ENCODE peak calls at places on chromosome 3, in four cellular contexts. R is transverse colon, A is H9, C is SK-N-SH. K is an unnamed sample.

GRCh38 chr3:87036671-87037070 is 45.7 kb upstream of the VGLL3 start:
- DNase-seq in R (no peak), A (no peak), C (no peak), K (no peak)

GRCh38 chr3:155243512-155243921 is 50.0 kb downstream of the STRIT1 start:
- DNase-seq in A (no peak), R (no peak), C (no peak), K (no peak)

GRCh38 chr3:44160818-44161217 is 80.9 kb upstream of the TOPAZ1 start:
- DNase-seq in C (no peak), R (no peak), A (no peak), K (no peak)

GRCh38 chr3:117898722-117899121 is 1135.9 kb downstream of the IGSF11 start:
- DNase-seq in A (no peak), R (no peak), C (no peak), K (no peak)

GRCh38 chr3:154018100-154018696 is 103.0 kb upstream of the ARHGEF26 start:
- DNase-seq in A (peak), C (peak), R (peak), K (no peak)

GRCh38 chr3:186644683-186645082 is 4.5 kb downstream of the FETUB start:
- DNase-seq in R (no peak), A (no peak), C (no peak), K (no peak)

GRCh38 chr3:104396974-104397669 is 969.6 kb upstream of the ALCAM start:
- DNase-seq in C (no peak), R (no peak), A (no peak), K (no peak)

GRCh38 chr3:190404715-190405114 is 16.8 kb downstream of the CLDN16 start:
- DNase-seq in C (no peak), A (no peak), R (no peak), K (no peak)

GRCh38 chr3:49001155-49001554 is 6.0 kb upstream of the WDR6 start:
- DNase-seq in C (no peak), R (no peak), A (no peak), K (no peak)

GRCh38 chr3:109685084-109686079 is 348.0 kb upstream of the DPPA4 start:
- DNase-seq in C (peak), A (no peak), R (peak), K (peak)

GRCh38 chr3:4581905-4582611 is 88.9 kb downstream of the ITPR1 start:
- DNase-seq in R (no peak), C (no peak), A (no peak), K (no peak)

GRCh38 chr3:139935071-139935865 is at the start of gene CLSTN2:
- DNase-seq in A (peak), C (peak), R (peak), K (no peak)

GRCh38 chr3:139930201-139930600 is 4.8 kb upstream of the CLSTN2 start:
- DNase-seq in A (no peak), R (no peak), C (no peak), K (no peak)

GRCh38 chr3:139937674-139938279 is 2.8 kb downstream of the CLSTN2 start:
- DNase-seq in A (no peak), R (no peak), C (peak), K (no peak)

GRCh38 chr3:139935866-139936817 is 1.2 kb downstream of the CLSTN2 start:
- DNase-seq in A (peak), C (peak), R (no peak), K (peak)

DNA sequence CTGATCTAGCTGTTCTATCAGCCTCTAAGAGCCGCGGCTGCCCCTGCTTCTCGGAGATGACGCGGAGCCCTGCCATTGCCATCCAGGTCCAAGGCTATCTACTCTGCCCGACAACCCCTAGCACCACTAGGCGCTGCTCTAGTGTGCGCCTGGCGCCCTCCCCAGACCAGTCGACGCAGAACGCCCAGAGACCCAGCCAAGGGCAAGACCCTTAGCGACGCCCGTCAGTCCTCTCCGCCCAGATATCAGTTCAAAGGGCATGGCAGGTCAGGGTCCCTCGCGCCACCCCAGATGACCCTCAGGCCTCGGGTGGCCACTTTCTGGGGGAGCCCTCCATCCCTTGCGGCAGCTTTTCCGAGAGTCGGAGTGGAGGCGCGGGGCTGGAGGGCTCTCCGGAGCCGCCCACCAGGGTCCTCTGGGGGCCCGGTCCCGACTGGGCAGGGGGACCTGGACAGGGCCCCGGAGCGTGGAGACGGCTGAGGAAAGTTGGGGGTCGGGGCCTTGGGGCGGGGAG is 371 bp upstream of the CLSTN2 start:
- DNase-seq in R (peak), C (peak), A (peak), K (no peak)
- TF ChIP-seq CTCF in R (no peak), C (peak), A (peak), K (peak)

GRCh38 chr3:132183811-132184210 is 133.4 kb upstream of the ACP3 start:
- DNase-seq in C (no peak), R (no peak), A (no peak), K (no peak)

GRCh38 chr3:132174500-132174899 is 139.7 kb upstream of the CPNE4 start:
- DNase-seq in A (no peak), C (no peak), R (no peak), K (no peak)

DNA sequence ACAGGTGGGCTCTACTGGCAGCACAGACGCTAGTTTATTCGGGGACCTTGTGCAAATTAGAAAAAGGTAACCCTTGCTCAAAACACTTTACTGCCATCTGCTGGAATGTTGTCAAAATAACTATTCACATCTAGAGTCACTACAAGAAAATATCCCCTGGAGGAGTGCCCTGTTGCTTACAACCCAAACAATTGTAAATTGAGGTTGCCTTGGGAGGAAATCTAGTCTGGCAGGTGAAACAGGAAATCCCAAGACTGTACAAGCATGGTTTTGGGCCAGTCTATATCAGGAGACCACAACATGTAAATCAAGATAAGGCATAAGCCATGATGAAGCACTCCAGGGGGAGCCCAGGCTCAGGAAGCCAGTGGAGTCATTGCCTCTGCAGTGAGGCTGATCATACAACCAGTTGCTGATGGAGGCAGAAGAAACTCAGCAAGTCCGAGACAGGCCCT is 136.8 kb upstream of the ACP3 start:
- DNase-seq in C (peak), R (no peak), A (peak), K (no peak)
- TF ChIP-seq CTCF in C (peak), R (peak), A (peak), K (peak)

GRCh38 chr3:45170071-45170470 is 23.9 kb upstream of the CDCP1 start:
- DNase-seq in C (no peak), R (peak), A (no peak), K (no peak)
- TF ChIP-seq CTCF in C (no peak), R (no peak), A (no peak), K (no peak)

GRCh38 chr3:31873254-31873653 is 107.8 kb downstream of the OSBPL10 start:
- DNase-seq in R (no peak), C (no peak), A (no peak), K (no peak)
- TF ChIP-seq CTCF in R (no peak), C (no peak), A (no peak), K (no peak)

GRCh38 chr3:132785292-132785691 is 63.1 kb upstream of the NPHP3 start:
- DNase-seq in C (no peak), A (no peak), R (no peak), K (no peak)

GRCh38 chr3:132784502-132785025 is 62.4 kb upstream of the NPHP3 start:
- DNase-seq in A (no peak), R (no peak), C (no peak), K (no peak)

GRCh38 chr3:132777171-132777570 is 55.0 kb upstream of the NPHP3 start:
- DNase-seq in R (no peak), C (no peak), A (no peak), K (no peak)

GRCh38 chr3:132783152-132783551 is 60.9 kb upstream of the NPHP3 start:
- DNase-seq in R (no peak), C (no peak), A (no peak), K (no peak)

DNA sequence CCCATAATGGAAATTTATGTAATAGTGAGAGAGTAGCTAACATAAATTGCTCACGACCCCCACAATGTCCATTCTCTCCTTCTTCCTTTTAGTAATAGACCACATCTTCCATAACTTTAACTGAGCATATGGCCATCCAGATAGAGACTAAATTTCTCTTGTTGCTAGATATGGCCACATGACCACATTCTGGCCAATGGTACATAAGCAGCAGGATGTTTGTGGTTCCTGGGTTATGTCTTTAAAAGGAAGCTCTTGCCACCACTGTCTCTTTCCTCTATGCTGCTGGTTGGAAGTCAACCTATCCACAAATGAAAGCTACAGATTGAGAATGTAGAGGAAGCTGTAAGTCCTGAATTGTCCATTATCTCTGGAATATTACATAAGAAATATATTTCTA is 59.7 kb upstream of the NPHP3 start:
- DNase-seq in R (no peak), A (no peak), C (no peak), K (no peak)
- TF ChIP-seq CTCF in R (no peak), A (no peak), C (no peak), K (no peak)

K was measured in chondrocyte.